ENCODE peak calls at places on chromosomes 12 and 14, in seven cellular contexts. One of them, this sample, is unnamed.

GRCh38 chr14:66330916-66331315 is 155.3 kb upstream of the CCDC196 start:
- DNase-seq in NCI-H1105 treated with DMSO at 0.1 percent for 48 hours: no peak
- DNase-seq in COR-L47: no peak
- DNase-seq in CD8-positive, alpha-beta T cell: no peak
- DNase-seq in A172: peak
- DNase-seq in heart right ventricle: no peak
- DNase-seq in thoracic aorta: no peak
- DNase-seq in this sample: no peak

GRCh38 chr12:24113701-24114100 is 164.2 kb upstream of the SOX5 start:
- DNase-seq in NCI-H1105 treated with DMSO at 0.1 percent for 48 hours: no peak
- DNase-seq in COR-L47: no peak
- DNase-seq in A172: no peak
- DNase-seq in CD8-positive, alpha-beta T cell: no peak
- DNase-seq in thoracic aorta: no peak
- DNase-seq in heart right ventricle: no peak
- DNase-seq in this sample: no peak

GRCh38 chr12:13241833-13242232 is 45.3 kb downstream of the EMP1 start:
- DNase-seq in thoracic aorta: no peak
- DNase-seq in NCI-H1105 treated with DMSO at 0.1 percent for 48 hours: no peak
- DNase-seq in CD8-positive, alpha-beta T cell: no peak
- DNase-seq in COR-L47: no peak
- DNase-seq in heart right ventricle: no peak
- DNase-seq in A172: peak
- DNase-seq in this sample: no peak

GRCh38 chr12:3803865-3804472 is 51.1 kb upstream of the CRACR2A start:
- DNase-seq in CD8-positive, alpha-beta T cell: peak
- DNase-seq in heart right ventricle: peak
- DNase-seq in COR-L47: peak
- DNase-seq in thoracic aorta: peak
- DNase-seq in A172: peak
- DNase-seq in NCI-H1105 treated with DMSO at 0.1 percent for 48 hours: peak
- DNase-seq in this sample: peak

GRCh38 chr14:61659582-61659981 is 35.7 kb upstream of the HIF1A start:
- DNase-seq in heart right ventricle: no peak
- DNase-seq in A172: no peak
- DNase-seq in NCI-H1105 treated with DMSO at 0.1 percent for 48 hours: no peak
- DNase-seq in COR-L47: no peak
- DNase-seq in CD8-positive, alpha-beta T cell: no peak
- DNase-seq in thoracic aorta: no peak
- DNase-seq in this sample: no peak

GRCh38 chr12:45730116-45730841 is 773 bp downstream of the ARID2 start:
- DNase-seq in CD8-positive, alpha-beta T cell: peak
- DNase-seq in NCI-H1105 treated with DMSO at 0.1 percent for 48 hours: peak
- DNase-seq in heart right ventricle: peak
- DNase-seq in COR-L47: peak
- DNase-seq in A172: peak
- DNase-seq in thoracic aorta: no peak
- DNase-seq in this sample: peak

GRCh38 chr12:69985656-69986055 is 160.6 kb downstream of the MYRFL start:
- DNase-seq in heart right ventricle: no peak
- DNase-seq in A172: peak
- DNase-seq in COR-L47: no peak
- DNase-seq in CD8-positive, alpha-beta T cell: no peak
- DNase-seq in thoracic aorta: no peak
- DNase-seq in NCI-H1105 treated with DMSO at 0.1 percent for 48 hours: no peak
- DNase-seq in this sample: no peak

GRCh38 chr12:121093487-121093891 is 39.2 kb upstream of the P2RX7 start:
- DNase-seq in NCI-H1105 treated with DMSO at 0.1 percent for 48 hours: no peak
- DNase-seq in thoracic aorta: no peak
- DNase-seq in COR-L47: no peak
- DNase-seq in CD8-positive, alpha-beta T cell: no peak
- DNase-seq in heart right ventricle: no peak
- DNase-seq in A172: no peak
- DNase-seq in this sample: no peak

GRCh38 chr14:101736585-101736984 is 24.9 kb upstream of the PPP2R5C start:
- DNase-seq in NCI-H1105 treated with DMSO at 0.1 percent for 48 hours: no peak
- DNase-seq in A172: no peak
- DNase-seq in COR-L47: no peak
- DNase-seq in heart right ventricle: no peak
- DNase-seq in thoracic aorta: no peak
- DNase-seq in CD8-positive, alpha-beta T cell: no peak
- DNase-seq in this sample: no peak

GRCh38 chr12:57127710-57128518 is at the start of gene LRP1:
- DNase-seq in A172: peak
- DNase-seq in thoracic aorta: no peak
- DNase-seq in COR-L47: peak
- DNase-seq in CD8-positive, alpha-beta T cell: peak
- DNase-seq in heart right ventricle: peak
- DNase-seq in NCI-H1105 treated with DMSO at 0.1 percent for 48 hours: peak
- DNase-seq in this sample: peak

GRCh38 chr12:105485321-105485910 is 154.9 kb downstream of the C12orf75 start:
- DNase-seq in A172: peak
- DNase-seq in heart right ventricle: peak
- DNase-seq in thoracic aorta: no peak
- DNase-seq in COR-L47: no peak
- DNase-seq in NCI-H1105 treated with DMSO at 0.1 percent for 48 hours: no peak
- DNase-seq in CD8-positive, alpha-beta T cell: no peak
- DNase-seq in this sample: no peak

GRCh38 chr12:2339022-2339431 is 286.2 kb downstream of the CACNA1C start:
- DNase-seq in NCI-H1105 treated with DMSO at 0.1 percent for 48 hours: no peak
- DNase-seq in CD8-positive, alpha-beta T cell: no peak
- DNase-seq in A172: peak
- DNase-seq in thoracic aorta: no peak
- DNase-seq in heart right ventricle: no peak
- DNase-seq in COR-L47: no peak
- DNase-seq in this sample: no peak

GRCh38 chr12:111186347-111186746 is 182.5 kb downstream of the PHETA1 start:
- DNase-seq in heart right ventricle: no peak
- DNase-seq in COR-L47: no peak
- DNase-seq in A172: no peak
- DNase-seq in CD8-positive, alpha-beta T cell: no peak
- DNase-seq in thoracic aorta: no peak
- DNase-seq in NCI-H1105 treated with DMSO at 0.1 percent for 48 hours: no peak
- DNase-seq in this sample: no peak

GRCh38 chr12:109666068-109666467 is 47.6 kb upstream of the FAM222A start:
- DNase-seq in NCI-H1105 treated with DMSO at 0.1 percent for 48 hours: no peak
- DNase-seq in heart right ventricle: no peak
- DNase-seq in CD8-positive, alpha-beta T cell: no peak
- DNase-seq in COR-L47: no peak
- DNase-seq in thoracic aorta: no peak
- DNase-seq in A172: no peak
- DNase-seq in this sample: no peak

GRCh38 chr14:67940894-67941455 is 121.4 kb downstream of the RAD51B start:
- DNase-seq in NCI-H1105 treated with DMSO at 0.1 percent for 48 hours: no peak
- DNase-seq in thoracic aorta: no peak
- DNase-seq in CD8-positive, alpha-beta T cell: no peak
- DNase-seq in COR-L47: no peak
- DNase-seq in heart right ventricle: no peak
- DNase-seq in A172: peak
- DNase-seq in this sample: peak

GRCh38 chr12:2551097-2551496 is 243.7 kb upstream of the FKBP4 start:
- DNase-seq in thoracic aorta: no peak
- DNase-seq in CD8-positive, alpha-beta T cell: no peak
- DNase-seq in heart right ventricle: no peak
- DNase-seq in COR-L47: no peak
- DNase-seq in A172: no peak
- DNase-seq in NCI-H1105 treated with DMSO at 0.1 percent for 48 hours: no peak
- DNase-seq in this sample: peak

GRCh38 chr12:112456029-112456428 is 37.3 kb downstream of the PTPN11 start:
- DNase-seq in thoracic aorta: no peak
- DNase-seq in COR-L47: no peak
- DNase-seq in heart right ventricle: no peak
- DNase-seq in CD8-positive, alpha-beta T cell: no peak
- DNase-seq in NCI-H1105 treated with DMSO at 0.1 percent for 48 hours: no peak
- DNase-seq in A172: no peak
- DNase-seq in this sample: no peak

GRCh38 chr12:1920971-1921370 is 2.5 kb upstream of the CACNA2D4 start:
- DNase-seq in COR-L47: no peak
- DNase-seq in A172: no peak
- DNase-seq in heart right ventricle: no peak
- DNase-seq in thoracic aorta: no peak
- DNase-seq in CD8-positive, alpha-beta T cell: no peak
- DNase-seq in NCI-H1105 treated with DMSO at 0.1 percent for 48 hours: no peak
- DNase-seq in this sample: no peak

GRCh38 chr12:53805801-53806200 is 54.0 kb upstream of the CISTR start:
- DNase-seq in thoracic aorta: no peak
- DNase-seq in COR-L47: no peak
- DNase-seq in heart right ventricle: no peak
- DNase-seq in A172: no peak
- DNase-seq in CD8-positive, alpha-beta T cell: no peak
- DNase-seq in NCI-H1105 treated with DMSO at 0.1 percent for 48 hours: no peak
- DNase-seq in this sample: no peak

GRCh38 chr12:92139634-92140555 is 5.8 kb downstream of the BTG1 start:
- DNase-seq in thoracic aorta: no peak
- DNase-seq in CD8-positive, alpha-beta T cell: no peak
- DNase-seq in NCI-H1105 treated with DMSO at 0.1 percent for 48 hours: no peak
- DNase-seq in A172: no peak
- DNase-seq in heart right ventricle: no peak
- DNase-seq in COR-L47: no peak
- DNase-seq in this sample: no peak

GRCh38 chr12:116000252-116000651 is 277.2 kb downstream of the MED13L start:
- DNase-seq in NCI-H1105 treated with DMSO at 0.1 percent for 48 hours: no peak
- DNase-seq in heart right ventricle: no peak
- DNase-seq in thoracic aorta: no peak
- DNase-seq in COR-L47: no peak
- DNase-seq in A172: no peak
- DNase-seq in CD8-positive, alpha-beta T cell: no peak
- DNase-seq in this sample: no peak

GRCh38 chr12:85390281-85390680 is 110.3 kb downstream of the ALX1 start:
- DNase-seq in COR-L47: peak
- DNase-seq in CD8-positive, alpha-beta T cell: no peak
- DNase-seq in heart right ventricle: no peak
- DNase-seq in A172: no peak
- DNase-seq in NCI-H1105 treated with DMSO at 0.1 percent for 48 hours: peak
- DNase-seq in thoracic aorta: no peak
- DNase-seq in this sample: peak

GRCh38 chr14:105748204-105748578 is 221.8 kb downstream of the TMEM121 start:
- DNase-seq in CD8-positive, alpha-beta T cell: no peak
- DNase-seq in A172: peak
- DNase-seq in COR-L47: no peak
- DNase-seq in heart right ventricle: peak
- DNase-seq in NCI-H1105 treated with DMSO at 0.1 percent for 48 hours: no peak
- DNase-seq in thoracic aorta: no peak
- DNase-seq in this sample: peak

GRCh38 chr14:97301931-97302559 is 504.9 kb downstream of the VRK1 start:
- DNase-seq in CD8-positive, alpha-beta T cell: no peak
- DNase-seq in COR-L47: no peak
- DNase-seq in thoracic aorta: no peak
- DNase-seq in NCI-H1105 treated with DMSO at 0.1 percent for 48 hours: no peak
- DNase-seq in heart right ventricle: no peak
- DNase-seq in A172: no peak
- DNase-seq in this sample: no peak

GRCh38 chr14:68792022-68792829 is 641 bp downstream of the ZFP36L1 start:
- DNase-seq in CD8-positive, alpha-beta T cell: no peak
- DNase-seq in A172: no peak
- DNase-seq in thoracic aorta: no peak
- DNase-seq in NCI-H1105 treated with DMSO at 0.1 percent for 48 hours: peak
- DNase-seq in heart right ventricle: no peak
- DNase-seq in COR-L47: no peak
- DNase-seq in this sample: no peak

GRCh38 chr12:101039848-101040531 is 170.0 kb downstream of the SLC5A8 start:
- DNase-seq in CD8-positive, alpha-beta T cell: no peak
- DNase-seq in A172: no peak
- DNase-seq in thoracic aorta: no peak
- DNase-seq in heart right ventricle: no peak
- DNase-seq in COR-L47: no peak
- DNase-seq in NCI-H1105 treated with DMSO at 0.1 percent for 48 hours: no peak
- DNase-seq in this sample: no peak

GRCh38 chr14:104223101-104223809 is 84.9 kb downstream of the KIF26A start:
- DNase-seq in heart right ventricle: no peak
- DNase-seq in CD8-positive, alpha-beta T cell: no peak
- DNase-seq in NCI-H1105 treated with DMSO at 0.1 percent for 48 hours: peak
- DNase-seq in A172: no peak
- DNase-seq in COR-L47: peak
- DNase-seq in thoracic aorta: no peak
- DNase-seq in this sample: peak

GRCh38 chr14:67935371-67935770 is 115.8 kb downstream of the RAD51B start:
- DNase-seq in A172: no peak
- DNase-seq in NCI-H1105 treated with DMSO at 0.1 percent for 48 hours: no peak
- DNase-seq in CD8-positive, alpha-beta T cell: no peak
- DNase-seq in COR-L47: no peak
- DNase-seq in heart right ventricle: no peak
- DNase-seq in thoracic aorta: no peak
- DNase-seq in this sample: no peak

GRCh38 chr12:132393991-132394949 is 64.9 kb upstream of the GALNT9 start:
- DNase-seq in NCI-H1105 treated with DMSO at 0.1 percent for 48 hours: no peak
- DNase-seq in COR-L47: no peak
- DNase-seq in A172: peak
- DNase-seq in thoracic aorta: no peak
- DNase-seq in heart right ventricle: no peak
- DNase-seq in CD8-positive, alpha-beta T cell: no peak
- DNase-seq in this sample: no peak

This sample was measured in NCI-H1092 treated with DMSO at 0.1 percent for 48 hours.